ENCODE peak calls at places on chromosomes 1 and 21, in ten cellular contexts. H is sigmoid colon, W is transverse colon, V is left lung, B is astrocyte, L is A549, G is heart right ventricle, D is osteoblast, R is breast epithelium, O is Panc1. P is an unnamed sample.

GRCh38 chr1:150973826-150974579 is 632 bp downstream of the CERS2 start:
- DNase-seq in H (no peak), W (peak; percentile 56), V (peak; percentile 56), B (no peak), L (no peak), G (peak; percentile 51), D (peak; percentile 93), R (no peak), O (no peak), P (peak; percentile 77)

GRCh38 chr1:1678581-1679380 is 13.8 kb downstream of the SLC35E2B start:
- DNase-seq in H (peak; percentile 61), W (peak; percentile 90), V (peak; percentile 32), B (no peak), L (peak; percentile 12), G (peak; percentile 15), D (no peak), R (no peak), O (peak; percentile 12), P (peak; percentile 61)

GRCh38 chr21:14010729-14011128 is 200.0 kb downstream of the LIPI start:
- DNase-seq in H (no peak), W (no peak), V (no peak), B (no peak), L (no peak), G (no peak), D (no peak), R (no peak), O (no peak), P (no peak)

GRCh38 chr1:63731117-63732043 is 42.4 kb upstream of the ROR1 start:
- DNase-seq in H (no peak), W (peak; percentile 23), V (no peak), B (peak; percentile 95), L (peak; percentile 76), G (no peak), D (peak; percentile 78), R (no peak), O (peak; percentile 96), P (no peak)

GRCh38 chr1:45423907-45424678 is 66.9 kb downstream of the TESK2 start:
- DNase-seq in H (no peak), W (no peak), V (no peak), B (no peak), L (no peak), G (no peak), D (peak; percentile 5), R (no peak), O (no peak), P (no peak)

GRCh38 chr1:112718691-112719418 is 3.7 kb upstream of the PPM1J start:
- DNase-seq in H (peak; percentile 87), W (peak; percentile 87), V (peak; percentile 81), B (no peak), L (peak; percentile 71), G (peak; percentile 82), D (peak; percentile 98), R (peak; percentile 66), O (no peak), P (peak; percentile 93)

GRCh38 chr1:237527761-237528160 is 363.0 kb downstream of the ZP4 start:
- DNase-seq in H (no peak), W (no peak), V (no peak), B (no peak), L (no peak), G (no peak), D (no peak), R (no peak), O (no peak), P (no peak)

GRCh38 chr21:43287974-43288755 is 119.4 kb downstream of the CRYAA start:
- DNase-seq in H (no peak), W (no peak), V (no peak), B (no peak), L (no peak), G (no peak), D (peak; percentile 26), R (no peak), O (no peak), P (peak; percentile 67)

GRCh38 chr1:248372394-248372793 is 3.2 kb upstream of the OR2T6 start:
- DNase-seq in H (no peak), W (no peak), V (no peak), B (no peak), L (no peak), G (no peak), D (no peak), R (no peak), O (no peak), P (peak; percentile 27)

GRCh38 chr1:176993587-176993986 is 170.9 kb downstream of the ASTN1 start:
- DNase-seq in H (no peak), W (no peak), V (no peak), B (no peak), L (no peak), G (no peak), D (no peak), R (no peak), O (no peak), P (no peak)

GRCh38 chr1:70465911-70466310 is 54.8 kb downstream of the CTH start:
- DNase-seq in H (no peak), W (no peak), V (no peak), B (no peak), L (no peak), G (no peak), D (no peak), R (no peak), O (no peak), P (no peak)

GRCh38 chr1:231636157-231636556 is 9.6 kb downstream of the DISC1 start:
- DNase-seq in H (no peak), W (no peak), V (no peak), B (peak; percentile 70), L (no peak), G (no peak), D (peak; percentile 93), R (no peak), O (no peak), P (no peak)

GRCh38 chr1:36432616-36433015 is 17.6 kb downstream of the OSCP1 start:
- DNase-seq in H (no peak), W (no peak), V (no peak), B (no peak), L (no peak), G (no peak), D (no peak), R (no peak), O (no peak), P (no peak)

GRCh38 chr1:112849425-112849966 is 106.5 kb downstream of the SLC16A1 start:
- DNase-seq in H (peak; percentile 50), W (peak; percentile 31), V (no peak), B (peak; percentile 56), L (no peak), G (peak; percentile 13), D (peak; percentile 89), R (no peak), O (no peak), P (no peak)

GRCh38 chr1:203497378-203497777 is 3.4 kb downstream of the OPTC start:
- DNase-seq in H (no peak), W (no peak), V (no peak), B (no peak), L (no peak), G (no peak), D (no peak), R (no peak), O (no peak), P (no peak)

GRCh38 chr1:75615664-75616435 is 4.9 kb upstream of the SLC44A5 start:
- DNase-seq in H (peak; percentile 55), W (peak; percentile 6), V (peak; percentile 33), B (peak; percentile 34), L (peak; percentile 10), G (peak; percentile 30), D (peak; percentile 91), R (no peak), O (no peak), P (peak; percentile 67)
- H3K4me3 ChIP-seq in H (peak overlapping the region; percentile 38), W (peak overlapping the region; percentile 54), V (peak overlapping the region; percentile 17), B (peak overlapping the region; percentile 62), L (peak overlapping the region; percentile 56), G (peak overlapping the region; percentile 35), D (peak overlapping the region; percentile 58), R (peak overlapping the region; percentile 76), O (peak overlapping the region; percentile 40), P (peak overlapping the region; percentile 42)

GRCh38 chr1:52554267-52554640 is 1.4 kb upstream of the TUT4 start:
- DNase-seq in H (no peak), W (no peak), V (no peak), B (no peak), L (no peak), G (no peak), D (no peak), R (no peak), O (no peak), P (no peak)

GRCh38 chr1:52551476-52552235 is 1.2 kb downstream of the TUT4 start:
- DNase-seq in H (no peak), W (peak; percentile 17), V (no peak), B (peak; percentile 57), L (no peak), G (no peak), D (no peak), R (no peak), O (no peak), P (no peak)

GRCh38 chr1:52553372-52554266 is 727 bp upstream of the TUT4 start:
- DNase-seq in H (peak; percentile 93), W (peak; percentile 86), V (peak; percentile 89), B (peak; percentile 79), L (peak; percentile 48), G (peak; percentile 85), D (peak; percentile 98), R (peak; percentile 83), O (no peak), P (peak; percentile 95)

GRCh38 chr1:52552236-52552504 is 722 bp downstream of the TUT4 start:
- DNase-seq in H (peak; percentile 69), W (peak; percentile 65), V (peak; percentile 51), B (peak; percentile 57), L (peak; percentile 15), G (no peak), D (no peak), R (peak; percentile 27), O (no peak), P (no peak)

GRCh38 chr1:52552505-52553371 is at the start of gene TUT4:
- DNase-seq in H (peak; percentile 87), W (peak; percentile 72), V (peak; percentile 80), B (peak; percentile 62), L (peak; percentile 24), G (peak; percentile 81), D (peak; percentile 88), R (peak; percentile 71), O (no peak), P (peak; percentile 91)
- TF ChIP-seq CTCF in H (no peak), W (no peak), V (no peak), B (no peak), L (no peak), G (peak; percentile 23), D (no peak), R (no peak), O (no peak), P (no peak)

DNA sequence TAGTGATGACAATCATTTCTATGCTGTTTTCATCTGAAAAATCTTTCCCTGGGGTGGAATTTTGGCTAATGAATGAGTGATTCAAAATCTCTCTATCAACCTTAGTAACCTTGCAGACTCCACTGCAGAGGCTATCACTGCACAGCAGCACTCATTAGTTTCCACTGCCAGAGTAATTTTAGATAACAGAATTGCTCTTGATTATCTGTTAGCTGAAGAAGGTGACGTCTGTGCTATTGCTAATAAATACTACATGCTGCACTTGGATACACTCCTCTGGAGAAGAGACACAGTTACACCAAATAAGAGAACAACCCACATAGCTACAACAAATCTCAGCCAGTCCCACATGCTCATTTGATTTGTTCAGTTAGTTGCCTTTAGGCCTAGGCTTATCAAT is 1348.4 kb downstream of the NCAM2 start:
- DNase-seq in H (no peak), W (no peak), V (no peak), B (no peak), L (no peak), G (no peak), D (no peak), R (no peak), O (no peak), P (no peak)
- H3K4me1 ChIP-seq in H (no peaks in the 10 kb centered on the region), W (no peaks in the 10 kb centered on the region), V (no peaks in the 10 kb centered on the region), B (no peaks in the 10 kb centered on the region), L (no peaks in the 10 kb centered on the region), G (no peaks in the 10 kb centered on the region), D (no peaks in the 10 kb centered on the region), R (no peaks in the 10 kb centered on the region), O (no peaks in the 10 kb centered on the region), P (no peaks in the 10 kb centered on the region)

GRCh38 chr1:155253208-155253607 is 2.1 kb downstream of the ENTREP3 start:
- DNase-seq in H (no peak), W (no peak), V (no peak), B (no peak), L (no peak), G (no peak), D (no peak), R (no peak), O (no peak), P (no peak)
- H3K4me3 ChIP-seq in H (no peak overlapping the region), W (no peak overlapping the region), V (no peak overlapping the region), B (peak overlapping the region; percentile 79), L (no peak overlapping the region), G (no peak overlapping the region), D (peak overlapping the region; percentile 88), R (no peak overlapping the region), O (peak overlapping the region; percentile 72), P (no peak overlapping the region)